ENCODE peak calls at places on chromosomes 13 and 19, in six cellular contexts. One of them, this sample, is unnamed. For H3K9me3, the result is how much of the 10 kb centered on the place peaks cover.

GRCh38 chr19:15998166-15998565 is 49.4 kb downstream of the OR10H4 start:
- ATAC-seq in GM12878: no peak
- ATAC-seq in upper lobe of left lung: no peak
- ATAC-seq in HepG2: no peak
- ATAC-seq in K562: no peak
- ATAC-seq in A549: no peak
- ATAC-seq in this sample: no peak

GRCh38 chr19:16969127-16969526 is 57.5 kb downstream of the CPAMD8 start:
- ATAC-seq in GM12878: peak
- ATAC-seq in upper lobe of left lung: peak
- ATAC-seq in HepG2: peak
- ATAC-seq in K562: peak
- ATAC-seq in A549: no peak
- ATAC-seq in this sample: no peak

GRCh38 chr13:31444266-31444862 is 244.6 kb downstream of the B3GLCT start:
- ATAC-seq in GM12878: no peak
- ATAC-seq in upper lobe of left lung: peak
- ATAC-seq in HepG2: no peak
- ATAC-seq in K562: no peak
- ATAC-seq in A549: no peak
- ATAC-seq in this sample: peak

GRCh38 chr13:33624740-33625139 is 193.2 kb upstream of the RFC3 start:
- ATAC-seq in GM12878: no peak
- ATAC-seq in upper lobe of left lung: no peak
- ATAC-seq in HepG2: no peak
- ATAC-seq in K562: no peak
- ATAC-seq in A549: no peak
- ATAC-seq in this sample: no peak

GRCh38 chr19:37928527-37929286 is 21.7 kb downstream of the SIPA1L3 start:
- ATAC-seq in GM12878: peak
- ATAC-seq in upper lobe of left lung: no peak
- ATAC-seq in HepG2: no peak
- ATAC-seq in K562: no peak
- ATAC-seq in A549: peak
- ATAC-seq in this sample: no peak

GRCh38 chr19:15539638-15540037 is 31.3 kb downstream of the CYP4F22 start:
- ATAC-seq in GM12878: peak
- ATAC-seq in upper lobe of left lung: no peak
- ATAC-seq in HepG2: no peak
- ATAC-seq in K562: no peak
- ATAC-seq in A549: no peak
- ATAC-seq in this sample: no peak

GRCh38 chr19:16383584-16384161 is 59.0 kb downstream of the KLF2 start:
- ATAC-seq in GM12878: peak
- ATAC-seq in upper lobe of left lung: no peak
- ATAC-seq in HepG2: no peak
- ATAC-seq in K562: peak
- ATAC-seq in A549: peak
- ATAC-seq in this sample: no peak

GRCh38 chr13:30396434-30397075 is 25.7 kb upstream of the UBE2L5 start:
- ATAC-seq in GM12878: peak
- ATAC-seq in upper lobe of left lung: no peak
- ATAC-seq in HepG2: no peak
- ATAC-seq in K562: no peak
- ATAC-seq in A549: no peak
- ATAC-seq in this sample: no peak

GRCh38 chr13:50286376-50286775 is 271.1 kb downstream of the KCNRG start:
- ATAC-seq in GM12878: no peak
- ATAC-seq in upper lobe of left lung: no peak
- ATAC-seq in HepG2: peak
- ATAC-seq in K562: no peak
- ATAC-seq in A549: no peak
- ATAC-seq in this sample: no peak

GRCh38 chr19:48992571-48993174 is 436 bp downstream of the GYS1 start:
- ATAC-seq in GM12878: peak
- ATAC-seq in upper lobe of left lung: peak
- ATAC-seq in HepG2: peak
- ATAC-seq in K562: peak
- ATAC-seq in A549: peak
- ATAC-seq in this sample: peak

GRCh38 chr19:32450217-32450616 is 44.6 kb downstream of the DPY19L3 start:
- ATAC-seq in GM12878: peak
- ATAC-seq in upper lobe of left lung: no peak
- ATAC-seq in HepG2: no peak
- ATAC-seq in K562: no peak
- ATAC-seq in A549: no peak
- ATAC-seq in this sample: no peak

DNA sequence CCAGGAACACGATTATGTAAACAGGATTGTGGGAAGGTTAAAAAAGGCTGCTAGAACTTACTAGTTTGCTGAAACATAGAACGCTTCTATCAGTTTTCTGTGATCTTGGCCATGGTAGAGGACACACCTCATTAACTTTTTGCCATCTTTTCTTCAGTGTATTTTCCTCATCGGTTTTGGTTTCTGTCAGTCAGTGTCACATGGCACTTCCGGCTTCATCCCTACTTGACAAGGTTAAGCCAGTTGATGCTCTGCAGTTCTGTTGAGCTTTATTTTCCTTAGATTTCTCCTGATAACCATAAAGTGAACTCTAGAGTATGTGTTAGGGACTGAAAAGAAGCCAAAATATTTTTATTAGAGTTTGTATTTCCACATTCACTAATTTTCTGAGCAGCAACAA is 147.5 kb downstream of the NDFIP2 start:
- ATAC-seq in GM12878: no peak
- ATAC-seq in upper lobe of left lung: no peak
- ATAC-seq in HepG2: no peak
- ATAC-seq in K562: no peak
- ATAC-seq in A549: no peak
- ATAC-seq in this sample: no peak
- TF ChIP-seq EP300 in GM12878: no peak
- TF ChIP-seq EP300 in upper lobe of left lung: no peak
- TF ChIP-seq EP300 in HepG2: no peak
- TF ChIP-seq EP300 in K562: no peak
- TF ChIP-seq EP300 in A549: no peak
- TF ChIP-seq EP300 in this sample: no peak

GRCh38 chr13:96779691-96780090 is 214.6 kb downstream of the OXGR1 start:
- ATAC-seq in GM12878: no peak
- ATAC-seq in upper lobe of left lung: no peak
- ATAC-seq in HepG2: no peak
- ATAC-seq in K562: no peak
- ATAC-seq in A549: no peak
- ATAC-seq in this sample: no peak
- H3K9me3 ChIP-seq in GM12878: under half
- H3K9me3 ChIP-seq in upper lobe of left lung: under half
- H3K9me3 ChIP-seq in HepG2: under half
- H3K9me3 ChIP-seq in K562: under half
- H3K9me3 ChIP-seq in A549: under half
- H3K9me3 ChIP-seq in this sample: under half

GRCh38 chr13:110341445-110342247 is 34.6 kb downstream of the COL4A2 start:
- ATAC-seq in GM12878: peak
- ATAC-seq in upper lobe of left lung: peak
- ATAC-seq in HepG2: no peak
- ATAC-seq in K562: no peak
- ATAC-seq in A549: no peak
- ATAC-seq in this sample: no peak

GRCh38 chr13:110339263-110339662 is 32.2 kb downstream of the COL4A2 start:
- ATAC-seq in GM12878: no peak
- ATAC-seq in upper lobe of left lung: no peak
- ATAC-seq in HepG2: no peak
- ATAC-seq in K562: no peak
- ATAC-seq in A549: no peak
- ATAC-seq in this sample: no peak

GRCh38 chr13:110342474-110342873 is 35.4 kb downstream of the COL4A2 start:
- ATAC-seq in GM12878: no peak
- ATAC-seq in upper lobe of left lung: no peak
- ATAC-seq in HepG2: no peak
- ATAC-seq in K562: no peak
- ATAC-seq in A549: no peak
- ATAC-seq in this sample: no peak

GRCh38 chr13:110339975-110340550 is 33.0 kb downstream of the COL4A2 start:
- ATAC-seq in GM12878: no peak
- ATAC-seq in upper lobe of left lung: no peak
- ATAC-seq in HepG2: no peak
- ATAC-seq in K562: no peak
- ATAC-seq in A549: no peak
- ATAC-seq in this sample: no peak

DNA sequence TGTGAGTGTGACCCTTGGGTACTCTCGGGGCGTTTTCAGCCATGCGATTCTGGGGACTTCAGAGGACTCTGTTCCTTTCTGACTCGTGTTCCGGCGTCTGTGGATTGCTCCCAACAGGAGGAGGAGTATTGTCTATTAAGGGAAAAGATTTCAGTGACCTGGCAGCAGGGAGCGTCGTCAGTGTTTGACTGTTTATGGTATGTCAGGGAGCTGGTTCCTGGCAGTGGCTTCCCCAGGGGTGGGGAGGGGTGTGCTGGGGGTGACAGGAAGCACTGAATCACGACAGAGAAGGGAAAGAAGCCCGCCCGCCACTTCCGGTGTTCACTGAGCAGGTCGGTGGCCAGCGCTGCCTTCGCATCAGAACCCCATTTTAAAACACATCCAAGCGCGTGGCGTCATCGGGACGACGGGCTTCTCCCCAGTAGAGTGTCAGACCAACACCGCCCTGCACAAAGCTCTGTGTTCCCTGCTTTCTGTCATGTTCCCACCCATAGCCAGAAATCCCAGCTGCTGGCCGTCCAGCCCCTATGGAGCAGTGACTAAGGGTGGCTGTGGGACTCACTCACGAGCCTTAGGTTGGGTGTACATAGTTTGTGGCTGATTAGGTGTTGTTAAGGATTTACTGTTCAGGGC is 33.8 kb downstream of the COL4A2 start:
- ATAC-seq in GM12878: peak
- ATAC-seq in upper lobe of left lung: peak
- ATAC-seq in HepG2: no peak
- ATAC-seq in K562: no peak
- ATAC-seq in A549: no peak
- ATAC-seq in this sample: peak
- TF ChIP-seq EP300 in GM12878: no peak
- TF ChIP-seq EP300 in upper lobe of left lung: peak
- TF ChIP-seq EP300 in HepG2: no peak
- TF ChIP-seq EP300 in K562: no peak
- TF ChIP-seq EP300 in A549: no peak
- TF ChIP-seq EP300 in this sample: peak

GRCh38 chr19:11656535-11656934 is 59.3 kb downstream of the ZNF627 start:
- ATAC-seq in GM12878: no peak
- ATAC-seq in upper lobe of left lung: no peak
- ATAC-seq in HepG2: no peak
- ATAC-seq in K562: no peak
- ATAC-seq in A549: no peak
- ATAC-seq in this sample: no peak

GRCh38 chr19:11651062-11651461 is 53.8 kb downstream of the ZNF627 start:
- ATAC-seq in GM12878: no peak
- ATAC-seq in upper lobe of left lung: no peak
- ATAC-seq in HepG2: no peak
- ATAC-seq in K562: no peak
- ATAC-seq in A549: no peak
- ATAC-seq in this sample: no peak

GRCh38 chr19:11652492-11652891 is 55.2 kb downstream of the ZNF627 start:
- ATAC-seq in GM12878: no peak
- ATAC-seq in upper lobe of left lung: no peak
- ATAC-seq in HepG2: no peak
- ATAC-seq in K562: no peak
- ATAC-seq in A549: no peak
- ATAC-seq in this sample: no peak

GRCh38 chr19:11649941-11650340 is 52.7 kb downstream of the ZNF627 start:
- ATAC-seq in GM12878: no peak
- ATAC-seq in upper lobe of left lung: no peak
- ATAC-seq in HepG2: no peak
- ATAC-seq in K562: no peak
- ATAC-seq in A549: no peak
- ATAC-seq in this sample: no peak

GRCh38 chr19:11652056-11652455 is 54.8 kb downstream of the ZNF627 start:
- ATAC-seq in GM12878: no peak
- ATAC-seq in upper lobe of left lung: no peak
- ATAC-seq in HepG2: no peak
- ATAC-seq in K562: no peak
- ATAC-seq in A549: no peak
- ATAC-seq in this sample: no peak
- H3K9me3 ChIP-seq in GM12878: under half
- H3K9me3 ChIP-seq in upper lobe of left lung: under half
- H3K9me3 ChIP-seq in HepG2: under half
- H3K9me3 ChIP-seq in K562: under half
- H3K9me3 ChIP-seq in A549: under half
- H3K9me3 ChIP-seq in this sample: under half

GRCh38 chr19:10815969-10816635 is 19.9 kb downstream of the TMED1 start:
- ATAC-seq in GM12878: no peak
- ATAC-seq in upper lobe of left lung: no peak
- ATAC-seq in HepG2: no peak
- ATAC-seq in K562: no peak
- ATAC-seq in A549: no peak
- ATAC-seq in this sample: no peak

GRCh38 chr19:10816691-10817090 is 19.3 kb downstream of the TMED1 start:
- ATAC-seq in GM12878: no peak
- ATAC-seq in upper lobe of left lung: no peak
- ATAC-seq in HepG2: no peak
- ATAC-seq in K562: no peak
- ATAC-seq in A549: no peak
- ATAC-seq in this sample: no peak

GRCh38 chr19:10818306-10819123 is 17.5 kb downstream of the TMED1 start:
- ATAC-seq in GM12878: no peak
- ATAC-seq in upper lobe of left lung: no peak
- ATAC-seq in HepG2: no peak
- ATAC-seq in K562: no peak
- ATAC-seq in A549: no peak
- ATAC-seq in this sample: no peak

GRCh38 chr19:10819124-10820060 is 16.6 kb downstream of the TMED1 start:
- ATAC-seq in GM12878: no peak
- ATAC-seq in upper lobe of left lung: no peak
- ATAC-seq in HepG2: no peak
- ATAC-seq in K562: no peak
- ATAC-seq in A549: no peak
- ATAC-seq in this sample: no peak

DNA sequence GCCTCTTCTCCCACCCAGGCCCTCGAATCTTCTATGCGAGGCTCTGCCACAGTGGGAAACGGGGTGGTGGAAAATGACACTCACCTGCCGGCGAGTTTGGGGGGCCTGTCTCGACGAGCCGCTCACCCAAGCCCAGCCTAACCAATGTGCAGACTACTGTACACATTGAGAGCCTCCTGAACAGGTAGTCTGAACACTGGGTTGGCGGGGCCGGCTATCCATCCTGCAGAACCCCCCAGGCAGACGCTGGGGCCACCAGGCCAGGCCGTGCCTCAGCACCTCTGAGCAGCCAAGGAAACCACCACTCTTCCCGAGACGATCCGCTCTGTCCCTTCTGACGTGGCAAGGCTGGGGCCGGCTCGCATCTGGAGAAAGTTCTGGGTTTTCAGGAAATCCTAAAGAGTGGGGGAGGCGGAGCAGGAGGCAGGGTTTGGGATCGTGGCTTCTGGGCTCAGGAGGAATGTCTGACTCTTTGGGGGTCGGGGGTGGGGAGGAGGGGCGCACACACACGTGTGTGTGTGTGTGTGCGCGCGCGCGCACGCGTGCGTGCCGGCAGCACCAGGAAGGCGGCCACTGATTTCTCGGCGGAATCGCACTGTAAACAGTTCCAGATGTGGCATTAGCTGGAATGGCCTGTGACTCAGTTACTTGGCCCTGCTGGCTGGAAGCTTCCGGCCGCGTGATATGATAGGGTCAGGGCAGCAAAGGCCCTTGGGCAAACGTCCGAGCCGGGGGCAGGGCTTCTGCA is 18.5 kb downstream of the TMED1 start:
- ATAC-seq in GM12878: no peak
- ATAC-seq in upper lobe of left lung: peak
- ATAC-seq in HepG2: no peak
- ATAC-seq in K562: no peak
- ATAC-seq in A549: no peak
- ATAC-seq in this sample: peak
- TF ChIP-seq EP300 in GM12878: no peak
- TF ChIP-seq EP300 in upper lobe of left lung: no peak
- TF ChIP-seq EP300 in HepG2: no peak
- TF ChIP-seq EP300 in K562: no peak
- TF ChIP-seq EP300 in A549: no peak
- TF ChIP-seq EP300 in this sample: no peak